ENCODE peak calls at places on chromosomes 5 and 9, in eight cellular contexts. O, W, G, Z, M, I, L and X are unnamed samples.

GRCh38 chr5:470961-471749 is 28.2 kb downstream of the EXOC3 start:
- DNase-seq in O (peak; percentile 81), W (no peak), G (no peak), Z (peak; percentile 25), M (peak; percentile 81), I (no peak), L (no peak), X (peak; percentile 81)

GRCh38 chr5:77133061-77133758 is 46.1 kb upstream of the ZBED3 start:
- DNase-seq in O (no peak), W (peak; percentile 96), G (no peak), Z (no peak), M (peak; percentile 92), I (peak; percentile 75), L (peak; percentile 88), X (no peak)

GRCh38 chr9:72909428-72909827 is 43.4 kb downstream of the ALDH1A1 start:
- DNase-seq in O (no peak), W (no peak), G (no peak), Z (no peak), M (no peak), I (no peak), L (no peak), X (no peak)

GRCh38 chr5:43041669-43042175 is 1.6 kb upstream of the ANXA2R start:
- DNase-seq in O (no peak), W (peak; percentile 88), G (no peak), Z (peak; percentile 74), M (peak; percentile 93), I (peak; percentile 60), L (no peak), X (no peak)

GRCh38 chr5:131242728-131243255 is 21.1 kb upstream of the CDC42SE2 start:
- DNase-seq in O (no peak), W (peak; percentile 95), G (no peak), Z (no peak), M (no peak), I (no peak), L (peak; percentile 68), X (no peak)

GRCh38 chr9:130023147-130023787 is 19.7 kb downstream of the FNBP1 start:
- DNase-seq in O (no peak), W (no peak), G (no peak), Z (no peak), M (no peak), I (peak; percentile 33), L (no peak), X (no peak)

GRCh38 chr5:116025831-116026230 is 6.4 kb upstream of the ARL14EPL start:
- DNase-seq in O (no peak), W (no peak), G (no peak), Z (no peak), M (no peak), I (no peak), L (no peak), X (no peak)

GRCh38 chr5:137710086-137710485 is 25.8 kb downstream of the KLHL3 start:
- DNase-seq in O (no peak), W (no peak), G (no peak), Z (no peak), M (no peak), I (no peak), L (no peak), X (no peak)

GRCh38 chr5:172770374-172770674 is 671 bp downstream of the DUSP1 start:
- DNase-seq in O (peak; percentile 94), W (no peak), G (no peak), Z (no peak), M (peak; percentile 92), I (no peak), L (no peak), X (no peak)

GRCh38 chr5:72602696-72603685 is 95.8 kb upstream of the ZNF366 start:
- DNase-seq in O (no peak), W (no peak), G (no peak), Z (no peak), M (no peak), I (no peak), L (no peak), X (no peak)

GRCh38 chr9:94993141-94993820 is 266.8 kb downstream of the AOPEP start:
- DNase-seq in O (no peak), W (no peak), G (no peak), Z (no peak), M (no peak), I (no peak), L (peak; percentile 74), X (no peak)

GRCh38 chr9:96071245-96072124 is 196.0 kb downstream of the ERCC6L2 start:
- DNase-seq in O (no peak), W (peak; percentile 17), G (peak; percentile 48), Z (no peak), M (no peak), I (no peak), L (no peak), X (no peak)

GRCh38 chr9:13049223-13049622 is 230.3 kb downstream of the MPDZ start:
- DNase-seq in O (no peak), W (no peak), G (no peak), Z (no peak), M (no peak), I (no peak), L (no peak), X (no peak)

GRCh38 chr5:176342766-176343458 is 18.7 kb downstream of the KIAA1191 start:
- DNase-seq in O (no peak), W (no peak), G (no peak), Z (no peak), M (no peak), I (no peak), L (no peak), X (no peak)

GRCh38 chr9:9612755-9613154 is 1000.0 kb downstream of the PTPRD start:
- DNase-seq in O (no peak), W (no peak), G (no peak), Z (no peak), M (no peak), I (no peak), L (no peak), X (no peak)

GRCh38 chr9:34646211-34647083 is at the start of gene GALT:
- DNase-seq in O (peak; percentile 99), W (peak; percentile 78), G (peak; percentile 97), Z (peak; percentile 99), M (peak; percentile 99), I (peak; percentile 97), L (no peak), X (no peak)

GRCh38 chr9:3261484-3261883 is 264.3 kb downstream of the RFX3 start:
- DNase-seq in O (no peak), W (no peak), G (no peak), Z (no peak), M (no peak), I (no peak), L (no peak), X (no peak)

GRCh38 chr5:137487600-137487999 is 11.5 kb downstream of the SPOCK1 start:
- DNase-seq in O (no peak), W (peak; percentile 71), G (no peak), Z (no peak), M (peak; percentile 94), I (peak; percentile 82), L (peak; percentile 37), X (no peak)

GRCh38 chr5:112125910-112126309 is 293.2 kb downstream of the EPB41L4A start:
- DNase-seq in O (no peak), W (peak; percentile 45), G (no peak), Z (no peak), M (no peak), I (no peak), L (peak; percentile 19), X (no peak)

GRCh38 chr5:140870221-140871201 is 1.8 kb downstream of the PCDHA11 start:
- DNase-seq in O (no peak), W (no peak), G (no peak), Z (no peak), M (no peak), I (no peak), L (no peak), X (peak; percentile 90)

GRCh38 chr5:140868721-140869554 is at the start of gene PCDHA11:
- DNase-seq in O (no peak), W (no peak), G (no peak), Z (no peak), M (no peak), I (no peak), L (no peak), X (no peak)

GRCh38 chr5:140875085-140876065 is at the start of gene PCDHA12:
- DNase-seq in O (no peak), W (no peak), G (no peak), Z (no peak), M (no peak), I (no peak), L (no peak), X (no peak)

DNA sequence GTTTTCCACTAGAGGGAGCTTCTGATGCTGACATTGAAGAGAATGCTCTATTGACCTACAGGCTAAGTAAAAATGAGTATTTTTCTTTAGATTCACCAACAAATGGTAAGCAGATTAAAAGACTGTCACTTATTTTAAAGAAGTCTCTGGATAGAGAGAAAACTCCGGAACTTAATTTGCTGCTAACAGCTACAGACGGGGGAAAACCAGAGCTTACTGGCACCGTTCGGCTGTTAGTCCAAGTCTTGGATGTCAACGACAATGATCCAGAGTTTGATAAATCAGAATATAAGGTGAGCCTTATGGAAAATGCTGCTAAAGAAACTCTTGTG is 764 bp downstream of the PCDHA11 start:
- DNase-seq in O (no peak), W (no peak), G (no peak), Z (no peak), M (no peak), I (no peak), L (no peak), X (no peak)
- TF ChIP-seq CTCF in O (no peak), W (no peak), G (no peak), Z (no peak), M (no peak), I (no peak), L (no peak), X (peak; percentile 73)

DNA sequence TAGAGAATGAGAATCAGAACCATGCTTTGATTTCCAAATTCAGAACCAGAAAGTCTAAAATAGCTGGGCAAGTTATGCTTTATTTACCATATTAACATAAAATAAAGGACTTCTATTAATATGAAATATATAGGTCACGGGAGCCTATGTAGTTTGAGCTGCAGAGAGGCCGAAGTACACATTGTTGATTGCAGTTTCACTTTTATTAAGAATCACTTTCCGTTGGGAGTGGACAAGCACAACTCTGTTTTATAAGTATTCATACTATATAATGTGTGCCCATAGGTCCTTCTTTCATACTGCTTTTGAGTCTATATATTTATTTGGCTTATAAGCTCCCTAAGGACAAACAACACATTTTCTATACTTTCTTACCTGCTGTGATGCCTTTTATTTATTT is 58.7 kb upstream of the DMRT3 start:
- DNase-seq in O (no peak), W (no peak), G (no peak), Z (no peak), M (no peak), I (no peak), L (no peak), X (no peak)
- TF ChIP-seq CTCF in O (no peak), W (no peak), G (no peak), Z (no peak), M (no peak), I (no peak), L (no peak), X (no peak)

GRCh38 chr5:181211208-181211607 is 6.2 kb upstream of the TRIM7 start:
- DNase-seq in O (no peak), W (no peak), G (no peak), Z (no peak), M (no peak), I (no peak), L (no peak), X (no peak)
- TF ChIP-seq CTCF in O (no peak), W (no peak), G (no peak), Z (no peak), M (no peak), I (no peak), L (no peak), X (no peak)

DNA sequence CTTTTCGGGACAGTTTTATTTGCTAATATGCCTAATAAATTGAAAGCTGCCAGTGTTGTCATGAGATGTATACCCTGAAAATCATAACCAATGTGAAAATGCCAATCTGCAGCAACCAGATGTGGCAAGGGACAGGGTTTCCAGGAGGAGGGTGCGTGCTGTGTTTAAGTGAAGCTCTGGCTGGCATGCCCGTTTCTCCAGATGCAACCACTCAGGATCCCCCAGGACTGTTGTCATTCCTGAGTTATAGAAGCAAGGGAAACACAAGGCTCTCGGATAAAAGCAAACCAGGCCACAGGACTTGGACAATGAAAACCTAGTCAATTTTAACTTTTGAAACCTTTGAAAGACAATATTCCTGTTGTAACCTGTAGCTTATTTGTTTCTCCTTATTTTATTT is 360.2 kb downstream of the SLIT3 start:
- DNase-seq in O (no peak), W (no peak), G (no peak), Z (no peak), M (no peak), I (no peak), L (no peak), X (no peak)
- TF ChIP-seq CTCF in O (no peak), W (no peak), G (no peak), Z (no peak), M (no peak), I (no peak), L (no peak), X (no peak)